ENCODE peak calls at places on chromosomes 6 and 20, in eight cellular contexts. Q is tibial nerve; O is EH; F is AML-193; H is upper lobe of right lung; E is NCI-H1930; V is CD4-positive, alpha-beta T cell; Y is T-helper 17 cell. A is an unnamed sample.

GRCh38 chr20:9942736-9943135 is 92.1 kb upstream of the ANKEF1 start:
- DNase-seq in F (no peak), H (no peak), O (no peak), E (no peak), Y (no peak), Q (no peak), V (no peak), A (no peak)

GRCh38 chr20:50868509-50869495 is 62.4 kb downstream of the ADNP start:
- DNase-seq in V (no peak), Q (no peak), H (no peak), E (no peak), Y (no peak), O (no peak), F (no peak), A (no peak)

GRCh38 chr20:63636752-63637633 is 10.1 kb upstream of the GMEB2 start:
- DNase-seq in Y (no peak), E (no peak), V (no peak), H (no peak), O (peak; percentile 9), Q (no peak), F (no peak), A (no peak)

GRCh38 chr6:73513496-73513854 is 7.4 kb downstream of the EEF1A1 start:
- DNase-seq in F (no peak), V (no peak), H (no peak), Q (no peak), O (peak; percentile 31), E (no peak), Y (no peak), A (no peak)

GRCh38 chr20:53643031-53643832 is 49.6 kb upstream of the ZNF217 start:
- DNase-seq in Y (peak; percentile 42), F (peak; percentile 90), H (no peak), E (no peak), Q (no peak), O (peak; percentile 83), V (peak; percentile 65), A (no peak)

GRCh38 chr6:157241411-157241979 is 81.8 kb downstream of the TMEM242 start:
- DNase-seq in F (no peak), Y (no peak), H (no peak), E (no peak), O (peak; percentile 27), V (no peak), Q (no peak), A (no peak)

GRCh38 chr6:4888841-4889240 is 112.6 kb downstream of the CDYL start:
- DNase-seq in V (no peak), O (no peak), Q (no peak), E (no peak), H (no peak), Y (no peak), F (no peak), A (no peak)

GRCh38 chr20:17870063-17870740 is 98.4 kb downstream of the SNX5 start:
- DNase-seq in H (peak; percentile 72), Q (no peak), F (no peak), O (peak; percentile 47), E (no peak), V (no peak), Y (no peak), A (no peak)

GRCh38 chr20:18974660-18975059 is 161.1 kb downstream of the SCP2D1 start:
- DNase-seq in Q (no peak), O (no peak), V (no peak), F (no peak), H (no peak), E (no peak), Y (no peak), A (no peak)

GRCh38 chr6:32883789-32884188 is 29.8 kb downstream of the PSMB9 start:
- DNase-seq in F (no peak), Y (no peak), H (peak; percentile 74), O (peak; percentile 84), Q (peak; percentile 14), V (no peak), E (no peak), A (no peak)

GRCh38 chr6:140441256-140441655 is 1066.8 kb upstream of the CITED2 start:
- DNase-seq in Y (no peak), O (peak; percentile 84), H (no peak), Q (peak; percentile 44), F (peak; percentile 65), E (no peak), V (no peak), A (peak; percentile 23)

GRCh38 chr6:143260857-143261256 is 189.6 kb downstream of the ADAT2 start:
- DNase-seq in Q (no peak), O (peak; percentile 83), Y (no peak), F (no peak), V (no peak), H (no peak), E (no peak), A (no peak)

GRCh38 chr6:22651731-22652130 is 82.4 kb downstream of the HDGFL1 start:
- DNase-seq in O (no peak), F (no peak), Y (no peak), E (no peak), H (no peak), V (no peak), Q (no peak), A (no peak)

GRCh38 chr6:12028194-12028593 is 16.1 kb downstream of the HIVEP1 start:
- DNase-seq in F (no peak), E (no peak), Y (no peak), Q (no peak), O (no peak), V (no peak), H (no peak), A (no peak)

GRCh38 chr20:40965671-40966070 is 63.0 kb upstream of the TOP1 start:
- DNase-seq in O (no peak), F (no peak), Y (no peak), H (no peak), E (no peak), Q (no peak), V (no peak), A (no peak)

GRCh38 chr6:122692175-122692598 is 82.0 kb downstream of the PKIB start:
- DNase-seq in V (no peak), E (no peak), F (no peak), Q (no peak), H (no peak), O (peak; percentile 89), Y (no peak), A (no peak)

GRCh38 chr6:45253457-45253856 is 74.7 kb upstream of the RUNX2 start:
- DNase-seq in Y (no peak), V (no peak), F (no peak), Q (no peak), O (no peak), H (no peak), E (no peak), A (no peak)

GRCh38 chr20:62409935-62410741 is 3.1 kb upstream of the CABLES2 start:
- DNase-seq in F (peak; percentile 20), E (peak; percentile 44), Y (no peak), H (peak; percentile 84), V (no peak), Q (no peak), O (peak; percentile 15), A (no peak)

GRCh38 chr6:142735182-142735581 is 209.8 kb downstream of the HIVEP2 start:
- DNase-seq in V (no peak), Q (no peak), O (no peak), Y (no peak), H (no peak), F (no peak), E (no peak), A (no peak)

GRCh38 chr20:34037767-34038166 is 44.1 kb downstream of the RALY start:
- DNase-seq in F (no peak), O (no peak), Y (no peak), H (no peak), Q (no peak), E (no peak), V (no peak), A (no peak)

GRCh38 chr6:155327326-155328073 is 13.2 kb upstream of the TFB1M start:
- DNase-seq in V (peak; percentile 54), O (peak; percentile 74), E (no peak), H (no peak), Q (peak; percentile 42), F (peak; percentile 86), Y (peak; percentile 54), A (no peak)

GRCh38 chr6:91045152-91045551 is 458.3 kb upstream of the MAP3K7 start:
- DNase-seq in E (no peak), H (no peak), V (no peak), F (no peak), O (no peak), Y (no peak), Q (no peak), A (no peak)

GRCh38 chr6:31578461-31579118 is 3.2 kb downstream of the TNF start:
- DNase-seq in O (no peak), E (no peak), V (no peak), Y (no peak), Q (no peak), F (no peak), H (no peak), A (no peak)

GRCh38 chr6:111572216-111572706 is 33.4 kb downstream of the TRAF3IP2 start:
- DNase-seq in O (no peak), V (no peak), Q (no peak), E (no peak), H (no peak), Y (no peak), F (no peak), A (no peak)

GRCh38 chr6:161076211-161076677 is 84.7 kb downstream of the MAP3K4 start:
- DNase-seq in O (no peak), F (no peak), Y (peak; percentile 64), V (no peak), E (no peak), H (no peak), Q (no peak), A (no peak)

GRCh38 chr6:12911387-12911960 is 194.9 kb downstream of the PHACTR1 start:
- DNase-seq in Y (no peak), V (no peak), H (no peak), Q (peak; percentile 50), O (peak; percentile 44), E (no peak), F (peak; percentile 80), A (no peak)

GRCh38 chr6:142566628-142567396 is 265.0 kb downstream of the ADGRG6 start:
- DNase-seq in E (no peak), Y (peak; percentile 52), F (peak; percentile 50), O (peak; percentile 69), V (peak; percentile 30), Q (peak; percentile 71), H (no peak), A (peak; percentile 36)

GRCh38 chr6:165729307-165729936 is 66.4 kb upstream of the PDE10A start:
- DNase-seq in H (no peak), Q (peak; percentile 43), Y (no peak), F (peak; percentile 34), E (no peak), V (no peak), O (no peak), A (no peak)

GRCh38 chr20:36941403-36941835 is 10.1 kb downstream of the SAMHD1 start:
- DNase-seq in V (no peak), Y (no peak), E (no peak), O (peak; percentile 45), F (no peak), H (no peak), Q (no peak), A (no peak)

GRCh38 chr6:46652232-46652602 is 401 bp downstream of the CYP39A1 start:
- DNase-seq in H (no peak), O (no peak), V (no peak), Y (no peak), F (no peak), E (no peak), Q (no peak), A (no peak)

GRCh38 chr6:85472744-85473143 is 22.9 kb downstream of the NT5E start:
- DNase-seq in V (no peak), Y (no peak), O (peak; percentile 95), E (no peak), Q (no peak), F (no peak), H (no peak), A (no peak)

GRCh38 chr6:29131691-29132090 is 23.8 kb downstream of the OR2J3 start:
- DNase-seq in O (no peak), V (no peak), F (no peak), Y (no peak), E (no peak), H (no peak), Q (no peak), A (no peak)

GRCh38 chr6:38387461-38387860 is 252.3 kb downstream of the BTBD9 start:
- DNase-seq in F (no peak), Q (no peak), E (no peak), V (no peak), O (no peak), H (no peak), Y (no peak), A (no peak)

GRCh38 chr20:32941155-32941885 is 62.9 kb downstream of the SUN5 start:
- DNase-seq in Q (no peak), E (no peak), O (no peak), H (no peak), Y (no peak), V (no peak), F (peak; percentile 61), A (no peak)

A was measured in omental fat pad.